ENCODE peak calls at places on chromosomes 13 and 19, in seven cellular contexts. K is left ventricle myocardium inferior, C is heart left ventricle, M is heart right ventricle, S is A549, Z is suprapubic skin, G is fibroblast of pulmonary artery. T is an unnamed sample.

GRCh38 chr13:65292488-65292901 is 1937.6 kb downstream of the PCDH9 start:
- DNase-seq in K (no peak), Z (no peak), C (no peak), G (peak; percentile 73), S (peak; percentile 29), M (no peak), T (no peak)

GRCh38 chr19:45632468-45633196 is 6.6 kb downstream of the EML2 start:
- DNase-seq in K (peak; percentile 70), Z (peak; percentile 87), S (peak; percentile 91), G (peak; percentile 91), C (peak; percentile 85), M (peak; percentile 74), T (peak; percentile 83)

GRCh38 chr19:16420781-16421386 is 50.9 kb downstream of the EPS15L1 start:
- DNase-seq in G (no peak), S (no peak), M (peak; percentile 75), C (peak; percentile 80), Z (no peak), K (peak; percentile 77), T (no peak)

GRCh38 chr13:109941951-109942350 is 155.6 kb upstream of the IRS2 start:
- DNase-seq in M (no peak), Z (no peak), C (no peak), S (no peak), K (no peak), G (peak; percentile 47), T (no peak)

GRCh38 chr13:67119481-67119883 is 110.7 kb downstream of the PCDH9 start:
- DNase-seq in G (peak; percentile 93), S (peak; percentile 91), Z (no peak), K (no peak), M (no peak), C (no peak), T (no peak)

GRCh38 chr13:88005188-88005587 is 334.0 kb downstream of the SLITRK5 start:
- DNase-seq in G (no peak), C (no peak), Z (no peak), K (no peak), M (no peak), S (no peak), T (no peak)

GRCh38 chr19:1412995-1413889 is 5.9 kb downstream of the DAZAP1 start:
- DNase-seq in M (no peak), G (no peak), S (no peak), K (no peak), C (no peak), Z (no peak), T (no peak)

GRCh38 chr13:45674908-45675307 is 27.2 kb upstream of the CBY2 start:
- DNase-seq in C (no peak), G (peak; percentile 68), S (no peak), Z (no peak), K (no peak), M (no peak), T (no peak)

GRCh38 chr13:27981006-27981708 is 7.3 kb downstream of the URAD start:
- DNase-seq in M (no peak), G (no peak), S (no peak), Z (no peak), C (no peak), K (no peak), T (no peak)

GRCh38 chr19:18800079-18800478 is 9.0 kb upstream of the COMP start:
- DNase-seq in Z (no peak), K (no peak), M (no peak), C (no peak), G (no peak), S (no peak), T (no peak)

GRCh38 chr19:3061214-3062161 is 807 bp downstream of the TLE5 start:
- DNase-seq in Z (no peak), M (peak; percentile 78), G (peak; percentile 34), S (no peak), K (peak; percentile 73), C (peak; percentile 85), T (no peak)

GRCh38 chr13:31930901-31931522 is 100.6 kb upstream of the FRY start:
- DNase-seq in Z (no peak), M (no peak), C (no peak), S (no peak), K (no peak), G (no peak), T (no peak)

GRCh38 chr13:37656247-37656940 is 57.8 kb upstream of the POSTN start:
- DNase-seq in S (peak; percentile 78), Z (no peak), G (peak; percentile 95), M (no peak), K (no peak), C (no peak), T (no peak)

GRCh38 chr13:99307648-99308339 is 595 bp upstream of the GPR183 start:
- DNase-seq in M (no peak), C (no peak), S (peak; percentile 10), K (no peak), Z (no peak), G (peak; percentile 64), T (no peak)

GRCh38 chr13:57424379-57424778 is 207.2 kb upstream of the PCDH17 start:
- DNase-seq in Z (no peak), C (no peak), M (no peak), K (no peak), S (no peak), G (no peak), T (no peak)

GRCh38 chr13:29892149-29892548 is 41.7 kb upstream of the UBL3 start:
- DNase-seq in S (no peak), K (no peak), M (no peak), G (no peak), Z (no peak), C (no peak), T (no peak)

GRCh38 chr13:36945078-36945477 is 25.0 kb upstream of the SMAD9 start:
- DNase-seq in Z (no peak), C (no peak), S (no peak), K (no peak), G (no peak), M (no peak), T (no peak)

GRCh38 chr13:33531484-33531883 is 245.9 kb upstream of the STARD13 start:
- DNase-seq in Z (no peak), K (no peak), M (no peak), G (no peak), C (no peak), S (no peak), T (no peak)

GRCh38 chr19:18415177-18415867 is 3.9 kb upstream of the SSBP4 start:
- DNase-seq in K (peak; percentile 81), S (no peak), M (peak; percentile 77), C (peak; percentile 84), G (peak; percentile 97), Z (peak; percentile 90), T (no peak)

DNA sequence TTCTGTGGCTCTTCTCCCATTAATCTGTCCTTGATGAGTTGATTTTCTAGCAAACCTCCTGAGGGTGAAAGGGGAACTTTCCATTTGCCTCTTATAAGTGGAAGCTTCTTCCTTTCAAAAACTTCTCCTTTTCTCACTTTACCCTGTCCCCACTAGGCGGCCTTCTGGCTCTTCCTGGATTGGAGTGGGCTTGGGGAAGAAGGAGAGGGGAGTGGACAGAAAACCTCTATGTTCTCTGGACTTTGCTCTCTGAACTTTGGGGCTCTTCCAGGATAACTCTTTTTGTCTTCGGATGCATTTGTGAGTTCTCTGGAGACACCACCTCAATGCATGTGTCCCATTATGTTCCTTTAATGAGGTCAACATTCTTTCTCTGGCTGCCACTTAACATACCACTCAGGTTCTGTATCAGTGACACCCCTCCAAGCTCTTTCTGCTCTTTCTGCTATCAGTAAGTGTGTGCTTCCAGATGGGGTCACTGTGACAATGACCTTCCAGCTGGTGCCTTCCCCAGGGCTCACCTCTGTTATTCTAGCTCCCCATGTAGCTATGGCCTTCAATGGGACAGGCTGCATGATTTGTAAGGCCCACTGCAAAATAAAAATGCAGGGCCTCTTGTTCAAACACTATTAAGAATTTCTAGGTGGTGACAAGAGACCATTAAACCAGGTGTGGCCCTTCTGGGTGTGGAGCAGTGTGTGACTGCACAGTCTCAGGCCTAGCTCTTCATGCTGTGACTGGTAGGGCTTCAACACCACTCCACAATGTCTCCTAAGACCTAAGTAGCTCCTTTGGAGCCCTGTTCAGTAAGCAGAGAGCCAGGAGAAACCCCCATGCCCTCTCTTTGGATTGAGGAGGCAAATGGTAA is 389.2 kb downstream of the EFNB2 start:
- DNase-seq in S (no peak), K (no peak), Z (no peak), C (no peak), G (no peak), M (no peak), T (no peak)
- TF ChIP-seq CTCF in S (no peak), K (no peak), Z (no peak), C (no peak), G (no peak), M (no peak), T (no peak)

DNA sequence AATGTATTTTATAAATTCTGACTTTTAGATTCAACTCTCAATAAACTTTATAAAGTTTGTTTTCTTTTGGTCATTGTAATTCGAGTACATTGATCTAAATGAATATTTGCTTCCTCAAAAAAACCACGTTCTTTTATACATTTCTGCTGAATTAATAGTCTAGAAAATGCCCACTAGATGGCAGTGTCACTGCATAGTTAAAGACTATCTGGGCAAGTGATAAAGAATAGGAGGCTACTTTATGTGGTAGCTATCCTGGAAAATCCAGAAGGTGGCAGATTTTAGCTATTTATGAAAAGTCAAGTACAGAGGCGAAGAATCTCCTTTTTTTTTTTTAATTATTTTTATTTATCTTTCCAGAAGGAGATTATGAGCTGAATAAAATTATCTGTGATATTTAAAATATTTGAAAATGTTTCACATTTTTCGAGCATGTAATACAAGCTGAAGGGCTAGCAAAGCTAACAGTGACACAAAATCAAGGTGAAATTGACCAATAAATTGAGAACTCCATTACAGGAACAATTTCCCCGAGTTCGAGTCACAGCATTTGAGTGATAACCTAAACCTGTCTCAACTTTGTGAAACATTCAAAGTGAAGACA is 221.8 kb downstream of the OLFM4 start:
- DNase-seq in K (no peak), S (peak; percentile 65), C (no peak), Z (no peak), G (peak; percentile 83), M (no peak), T (no peak)
- TF ChIP-seq CTCF in K (peak; percentile 81), S (peak; percentile 75), C (peak; percentile 72), Z (peak; percentile 60), G (peak; percentile 75), M (peak; percentile 86), T (peak; percentile 98)

GRCh38 chr19:49533551-49534488 is 6.0 kb downstream of the RCN3 start:
- DNase-seq in G (peak; percentile 58), Z (peak; percentile 90), C (peak; percentile 87), K (peak; percentile 81), S (peak; percentile 85), M (peak; percentile 82), T (peak; percentile 83)
- TF ChIP-seq CTCF in G (no peak), Z (no peak), C (peak; percentile 12), K (peak; percentile 50), S (peak; percentile 49), M (peak; percentile 42), T (peak; percentile 74)

GRCh38 chr19:40393894-40394815 is 4.2 kb upstream of the HIPK4 start:
- DNase-seq in C (no peak), M (no peak), Z (no peak), G (no peak), K (no peak), S (no peak), T (no peak)

GRCh38 chr19:40390084-40390742 is at the start of gene HIPK4:
- DNase-seq in G (no peak), C (no peak), Z (no peak), M (no peak), K (no peak), S (no peak), T (no peak)

GRCh38 chr19:40394816-40395210 is 4.8 kb upstream of the HIPK4 start:
- DNase-seq in G (no peak), C (no peak), M (no peak), S (no peak), Z (no peak), K (no peak), T (no peak)

GRCh38 chr19:40392123-40392522 is 2.1 kb upstream of the HIPK4 start:
- DNase-seq in Z (no peak), S (no peak), K (no peak), G (no peak), M (no peak), C (no peak), T (no peak)

GRCh38 chr19:40392894-40393517 is 3.0 kb upstream of the HIPK4 start:
- DNase-seq in M (no peak), Z (no peak), S (peak; percentile 67), G (no peak), K (no peak), C (no peak), T (no peak)
- TF ChIP-seq CTCF in M (no peak), Z (peak; percentile 11), S (peak; percentile 49), G (peak; percentile 15), K (peak; percentile 46), C (no peak), T (no peak)